ENCODE peak calls at places on chromosomes 11 and 22, in eight cellular contexts. One of them, this sample, is unnamed.

GRCh38 chr11:7968686-7969085 is 3.4 kb upstream of the NLRP10 start:
- DNase-seq in mucosa of descending colon: no peak
- DNase-seq in GM12891: no peak
- DNase-seq in neuronal stem cell: no peak
- DNase-seq in Kasumi-1: no peak
- DNase-seq in AG08396: no peak
- DNase-seq in fibroblast of pulmonary artery: no peak
- DNase-seq in T-helper 1 cell: no peak
- DNase-seq in this sample: no peak

GRCh38 chr11:78860720-78861422 is 286.2 kb upstream of the NARS2 start:
- DNase-seq in AG08396: no peak
- DNase-seq in GM12891: no peak
- DNase-seq in fibroblast of pulmonary artery: peak; percentile 54
- DNase-seq in Kasumi-1: peak; percentile 4
- DNase-seq in T-helper 1 cell: no peak
- DNase-seq in neuronal stem cell: peak; percentile 27
- DNase-seq in mucosa of descending colon: no peak
- DNase-seq in this sample: no peak

GRCh38 chr11:36077886-36078685 is 134.2 kb downstream of the LDLRAD3 start:
- DNase-seq in neuronal stem cell: no peak
- DNase-seq in T-helper 1 cell: no peak
- DNase-seq in Kasumi-1: no peak
- DNase-seq in mucosa of descending colon: no peak
- DNase-seq in fibroblast of pulmonary artery: no peak
- DNase-seq in AG08396: no peak
- DNase-seq in GM12891: no peak
- DNase-seq in this sample: no peak

GRCh38 chr11:48104562-48104924 is 112.1 kb upstream of the OR4B1 start:
- DNase-seq in AG08396: no peak
- DNase-seq in fibroblast of pulmonary artery: no peak
- DNase-seq in GM12891: no peak
- DNase-seq in T-helper 1 cell: no peak
- DNase-seq in mucosa of descending colon: no peak
- DNase-seq in neuronal stem cell: no peak
- DNase-seq in Kasumi-1: no peak
- DNase-seq in this sample: no peak

GRCh38 chr11:6721343-6721742 is 38.2 kb upstream of the MRPL17 start:
- DNase-seq in GM12891: no peak
- DNase-seq in Kasumi-1: no peak
- DNase-seq in AG08396: no peak
- DNase-seq in neuronal stem cell: no peak
- DNase-seq in fibroblast of pulmonary artery: no peak
- DNase-seq in mucosa of descending colon: no peak
- DNase-seq in T-helper 1 cell: no peak
- DNase-seq in this sample: no peak

GRCh38 chr22:40240671-40241070 is 62.9 kb downstream of the TNRC6B start:
- DNase-seq in AG08396: no peak
- DNase-seq in mucosa of descending colon: no peak
- DNase-seq in GM12891: no peak
- DNase-seq in T-helper 1 cell: no peak
- DNase-seq in neuronal stem cell: no peak
- DNase-seq in Kasumi-1: no peak
- DNase-seq in fibroblast of pulmonary artery: no peak
- DNase-seq in this sample: no peak

GRCh38 chr22:45645150-45645525 is 26.5 kb upstream of the ATXN10 start:
- DNase-seq in neuronal stem cell: no peak
- DNase-seq in T-helper 1 cell: no peak
- DNase-seq in mucosa of descending colon: no peak
- DNase-seq in fibroblast of pulmonary artery: no peak
- DNase-seq in Kasumi-1: no peak
- DNase-seq in GM12891: no peak
- DNase-seq in AG08396: no peak
- DNase-seq in this sample: no peak

GRCh38 chr11:129440028-129440630 is 64.5 kb downstream of the BARX2 start:
- DNase-seq in mucosa of descending colon: no peak
- DNase-seq in AG08396: no peak
- DNase-seq in GM12891: no peak
- DNase-seq in Kasumi-1: no peak
- DNase-seq in neuronal stem cell: no peak
- DNase-seq in T-helper 1 cell: no peak
- DNase-seq in fibroblast of pulmonary artery: no peak
- DNase-seq in this sample: no peak

GRCh38 chr11:3614742-3615171 is 27.0 kb downstream of the ART5 start:
- DNase-seq in AG08396: no peak
- DNase-seq in mucosa of descending colon: no peak
- DNase-seq in Kasumi-1: peak; percentile 70
- DNase-seq in GM12891: no peak
- DNase-seq in T-helper 1 cell: no peak
- DNase-seq in neuronal stem cell: no peak
- DNase-seq in fibroblast of pulmonary artery: no peak
- DNase-seq in this sample: peak; percentile 59

GRCh38 chr11:47406896-47407745 is 1.3 kb upstream of the SLC39A13 start:
- DNase-seq in GM12891: no peak
- DNase-seq in fibroblast of pulmonary artery: peak; percentile 41
- DNase-seq in T-helper 1 cell: no peak
- DNase-seq in AG08396: no peak
- DNase-seq in Kasumi-1: no peak
- DNase-seq in mucosa of descending colon: peak; percentile 33
- DNase-seq in neuronal stem cell: no peak
- DNase-seq in this sample: no peak

GRCh38 chr22:48864748-48865147 is 962.9 kb downstream of the BRD1 start:
- DNase-seq in T-helper 1 cell: no peak
- DNase-seq in neuronal stem cell: no peak
- DNase-seq in mucosa of descending colon: no peak
- DNase-seq in Kasumi-1: no peak
- DNase-seq in GM12891: no peak
- DNase-seq in fibroblast of pulmonary artery: no peak
- DNase-seq in AG08396: no peak
- DNase-seq in this sample: no peak

GRCh38 chr11:113241190-113242051 is 73.0 kb upstream of the TTC12 start:
- DNase-seq in mucosa of descending colon: no peak
- DNase-seq in GM12891: no peak
- DNase-seq in fibroblast of pulmonary artery: no peak
- DNase-seq in Kasumi-1: no peak
- DNase-seq in neuronal stem cell: no peak
- DNase-seq in T-helper 1 cell: no peak
- DNase-seq in AG08396: no peak
- DNase-seq in this sample: no peak

This sample was measured in T-helper 2 cell treated with Interferon-gamma antibody and Interleukin-4, amounts not matched to agents 5 μg/mL and 100 μg/mL, for 36 hours.